ENCODE peak calls at places on chromosomes 2 and 18, in four cellular contexts. One of them, this sample, is unnamed. For H3K36me3 and H3K27me3, the result is how much of the 10 kb centered on the place peaks cover.

GRCh38 chr2:9201185-9201891 is 5.3 kb upstream of the ASAP2 start:
- DNase-seq in body of pancreas: no peak
- DNase-seq in colonic mucosa: no peak
- DNase-seq in endodermal cell: no peak
- DNase-seq in this sample: no peak

GRCh38 chr2:41906325-41906700 is 141.5 kb upstream of the PKDCC start:
- DNase-seq in body of pancreas: no peak
- DNase-seq in colonic mucosa: no peak
- DNase-seq in endodermal cell: peak
- DNase-seq in this sample: no peak

GRCh38 chr2:220533485-220533884 is 906.1 kb downstream of the SLC4A3 start:
- DNase-seq in endodermal cell: peak
- DNase-seq in body of pancreas: no peak
- DNase-seq in colonic mucosa: no peak
- DNase-seq in this sample: peak

GRCh38 chr2:159615187-159615935 is 987 bp downstream of the BAZ2B start:
- DNase-seq in colonic mucosa: peak
- DNase-seq in body of pancreas: peak
- DNase-seq in endodermal cell: peak
- DNase-seq in this sample: peak

GRCh38 chr2:64402876-64403275 is 51.1 kb upstream of the LGALSL start:
- DNase-seq in endodermal cell: no peak
- DNase-seq in colonic mucosa: peak
- DNase-seq in body of pancreas: no peak
- DNase-seq in this sample: no peak

GRCh38 chr18:11357678-11358077 is 208.3 kb upstream of the PIEZO2 start:
- DNase-seq in body of pancreas: no peak
- DNase-seq in endodermal cell: no peak
- DNase-seq in colonic mucosa: no peak
- DNase-seq in this sample: no peak

GRCh38 chr2:85777441-85777861 is 23.7 kb downstream of the ATOH8 start:
- DNase-seq in colonic mucosa: no peak
- DNase-seq in endodermal cell: no peak
- DNase-seq in body of pancreas: no peak
- DNase-seq in this sample: no peak

GRCh38 chr2:207849443-207849842 is 79.7 kb upstream of the FZD5 start:
- DNase-seq in endodermal cell: no peak
- DNase-seq in body of pancreas: no peak
- DNase-seq in colonic mucosa: no peak
- DNase-seq in this sample: no peak

GRCh38 chr2:189802396-189802912 is 18.2 kb downstream of the PMS1 start:
- DNase-seq in endodermal cell: no peak
- DNase-seq in body of pancreas: no peak
- DNase-seq in colonic mucosa: no peak
- DNase-seq in this sample: no peak

GRCh38 chr18:4106407-4107033 is 348.6 kb downstream of the DLGAP1 start:
- DNase-seq in body of pancreas: peak
- DNase-seq in endodermal cell: peak
- DNase-seq in colonic mucosa: peak
- DNase-seq in this sample: peak

GRCh38 chr2:12675352-12675795 is 41.4 kb upstream of the TRIB2 start:
- DNase-seq in body of pancreas: peak
- DNase-seq in endodermal cell: no peak
- DNase-seq in colonic mucosa: no peak
- DNase-seq in this sample: no peak

GRCh38 chr2:241638940-241639339 is 1.4 kb downstream of the ATG4B start:
- DNase-seq in body of pancreas: no peak
- DNase-seq in endodermal cell: no peak
- DNase-seq in colonic mucosa: no peak
- DNase-seq in this sample: no peak
- H3K4me3 ChIP-seq in body of pancreas: no peak
- H3K4me3 ChIP-seq in endodermal cell: peak
- H3K4me3 ChIP-seq in colonic mucosa: no peak
- H3K4me3 ChIP-seq in this sample: no peak

DNA sequence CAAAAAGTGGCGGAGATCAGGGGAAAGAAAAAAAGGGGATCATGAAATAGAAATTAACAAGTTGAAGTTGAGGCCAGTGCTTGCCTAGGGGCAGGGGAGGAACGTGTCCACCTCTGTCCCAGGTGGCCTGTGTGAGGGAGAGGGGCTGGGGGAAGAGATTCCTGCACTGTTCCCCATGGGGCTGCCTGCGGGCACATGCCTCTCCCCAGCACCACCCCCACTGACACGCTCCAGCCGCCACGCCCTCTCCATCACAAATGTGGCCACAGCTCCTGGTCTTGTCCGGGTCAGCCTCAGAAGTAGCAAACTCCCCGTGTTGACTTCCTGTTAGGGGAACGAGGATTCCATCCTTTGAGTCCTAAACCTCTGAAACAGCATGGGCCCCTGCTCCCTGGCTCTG is 161.2 kb downstream of the GLI2 start:
- DNase-seq in endodermal cell: no peak
- DNase-seq in colonic mucosa: no peak
- DNase-seq in body of pancreas: no peak
- DNase-seq in this sample: no peak
- H3K36me3 ChIP-seq in endodermal cell: under half
- H3K36me3 ChIP-seq in colonic mucosa: under half
- H3K36me3 ChIP-seq in body of pancreas: under half
- H3K36me3 ChIP-seq in this sample: under half

GRCh38 chr2:95022309-95023221 is 2.9 kb upstream of the MAL start:
- DNase-seq in colonic mucosa: peak
- DNase-seq in endodermal cell: peak
- DNase-seq in body of pancreas: peak
- DNase-seq in this sample: peak
- H3K27me3 ChIP-seq in colonic mucosa: under half
- H3K27me3 ChIP-seq in endodermal cell: half or more
- H3K27me3 ChIP-seq in body of pancreas: under half
- H3K27me3 ChIP-seq in this sample: under half

DNA sequence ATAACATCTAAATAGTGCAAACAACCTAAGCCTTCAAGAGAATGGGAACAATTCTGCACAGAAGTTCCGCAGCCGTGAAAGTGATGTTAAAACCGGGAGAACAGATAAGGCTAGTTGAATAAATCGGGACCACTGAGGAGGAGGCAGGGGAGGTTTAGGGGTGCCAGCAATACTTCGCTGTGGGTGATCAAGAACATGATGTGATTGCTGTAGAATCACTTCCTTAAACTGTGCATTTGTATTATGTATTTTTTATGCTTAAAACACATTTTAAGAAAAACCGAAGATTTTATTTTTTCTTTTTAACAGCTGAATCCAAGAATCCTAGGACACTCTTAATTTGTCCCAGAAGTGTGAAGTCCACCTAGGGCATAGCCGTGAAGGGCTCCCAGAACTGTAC is 33.6 kb downstream of the TTC32 start:
- DNase-seq in colonic mucosa: no peak
- DNase-seq in endodermal cell: no peak
- DNase-seq in body of pancreas: no peak
- DNase-seq in this sample: no peak
- H3K4me3 ChIP-seq in colonic mucosa: peak
- H3K4me3 ChIP-seq in endodermal cell: peak
- H3K4me3 ChIP-seq in body of pancreas: no peak
- H3K4me3 ChIP-seq in this sample: peak

DNA sequence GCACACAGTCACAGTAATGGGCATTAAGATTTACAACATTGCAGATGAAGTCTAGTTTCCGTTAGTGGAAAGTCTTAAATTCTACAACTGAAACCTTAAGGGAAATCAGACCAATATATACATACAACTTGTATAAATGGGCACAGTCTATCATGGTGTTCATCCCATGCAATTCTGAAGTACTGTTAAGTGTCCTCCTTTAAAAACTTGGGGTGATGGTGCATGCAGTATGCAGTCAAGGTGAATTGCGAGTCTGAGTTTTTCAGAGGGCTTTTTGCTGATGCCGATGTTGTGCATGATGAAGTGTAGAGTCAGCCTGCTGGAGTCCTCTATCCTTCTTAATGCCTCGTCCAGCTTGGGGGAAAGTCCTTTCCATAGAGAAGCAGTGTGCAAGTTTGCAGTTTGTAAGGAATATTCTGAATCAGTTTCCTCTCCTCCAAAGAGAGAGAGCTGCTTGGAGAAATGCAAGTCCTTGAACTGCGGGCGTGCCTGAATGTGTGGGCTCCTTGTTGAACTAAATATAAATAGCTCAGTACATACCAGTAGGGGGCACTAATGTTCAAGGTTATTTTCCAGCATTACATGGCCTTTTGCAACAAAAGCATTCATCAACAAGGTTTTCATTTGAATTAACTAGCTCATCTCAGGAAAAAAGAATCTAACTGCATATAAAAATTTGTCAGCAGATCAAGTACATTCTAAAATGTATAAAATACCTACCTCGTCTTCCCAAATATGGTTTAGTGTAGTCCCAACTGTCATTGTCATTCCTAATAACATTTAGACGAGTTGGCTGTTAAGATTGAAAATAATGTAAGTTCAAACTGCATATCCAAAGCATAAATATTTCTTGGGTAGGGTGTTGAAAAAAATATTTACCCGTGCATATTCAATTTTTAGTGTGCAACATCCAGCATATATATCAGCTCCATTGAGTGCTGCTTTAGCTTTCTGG is 21.3 kb downstream of the HNRNPLL start:
- DNase-seq in body of pancreas: peak
- DNase-seq in colonic mucosa: peak
- DNase-seq in endodermal cell: peak
- DNase-seq in this sample: no peak
- H3K36me3 ChIP-seq in body of pancreas: under half
- H3K36me3 ChIP-seq in colonic mucosa: under half
- H3K36me3 ChIP-seq in endodermal cell: half or more
- H3K36me3 ChIP-seq in this sample: under half